ENCODE peak calls at places on chromosomes 11 and 22, in seven cellular contexts. N is AG10803; P is hepatocyte; U is fibroblast of the aortic adventitia; K is OCI-LY7; H is fibroblast of mammary gland; S is CD4-positive, alpha-beta T cell. A is an unnamed sample.

GRCh38 chr11:57402188-57403066 is 12.0 kb upstream of the PRG2 start:
- DNase-seq in S (no peak), H (no peak), K (no peak), U (peak), P (peak), N (no peak), A (no peak)

GRCh38 chr11:119092880-119093665 is 8.4 kb downstream of the HMBS start:
- DNase-seq in H (peak), N (peak), P (no peak), S (no peak), K (no peak), U (peak), A (no peak)

GRCh38 chr11:62789576-62789975 is 2.2 kb downstream of the TMEM223 start:
- DNase-seq in N (no peak), P (no peak), S (no peak), H (no peak), K (no peak), U (no peak), A (no peak)

GRCh38 chr11:35173011-35173511 is 34.1 kb downstream of the CD44 start:
- DNase-seq in K (peak), H (peak), S (no peak), U (peak), P (peak), N (no peak), A (no peak)

GRCh38 chr11:117385471-117385870 is 57.8 kb downstream of the CEP164 start:
- DNase-seq in U (no peak), P (no peak), H (no peak), K (no peak), N (no peak), S (no peak), A (no peak)

GRCh38 chr11:28615542-28615941 is 507.4 kb downstream of the METTL15 start:
- DNase-seq in P (no peak), H (no peak), N (no peak), S (no peak), K (no peak), U (peak), A (no peak)

GRCh38 chr11:121575250-121575962 is 122.6 kb upstream of the SORL1-AS1 start:
- DNase-seq in K (no peak), N (no peak), S (no peak), U (no peak), P (no peak), H (peak), A (no peak)

GRCh38 chr22:37686002-37686982 is at the start of gene NOL12:
- DNase-seq in H (peak), U (peak), S (peak), P (peak), K (peak), N (peak), A (no peak)

GRCh38 chr11:86743223-86744118 is 56.9 kb upstream of the PRSS23 start:
- DNase-seq in H (peak), U (peak), N (peak), K (no peak), P (peak), S (no peak), A (no peak)

GRCh38 chr22:30223303-30223702 is 23.3 kb downstream of the LIF start:
- DNase-seq in U (no peak), S (no peak), P (no peak), N (no peak), H (no peak), K (no peak), A (no peak)

DNA sequence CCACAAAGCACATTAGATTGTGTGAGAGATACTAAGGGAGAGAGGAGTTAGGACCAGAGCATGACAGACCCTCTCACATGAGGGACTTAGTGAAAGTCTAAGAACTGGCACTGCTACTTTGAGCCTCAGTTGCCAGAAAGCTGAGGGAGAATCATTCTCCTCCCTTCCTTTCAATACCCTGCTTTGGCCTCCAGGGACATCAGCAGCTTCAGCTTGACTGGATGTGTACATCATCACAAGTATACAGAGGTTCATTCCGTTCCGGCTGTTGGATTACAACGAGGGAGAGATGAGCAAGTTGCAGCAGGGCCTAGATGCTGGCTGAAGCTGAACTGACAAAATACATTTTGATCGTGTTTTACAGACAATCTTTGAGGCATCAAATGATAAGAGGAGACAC is 15.7 kb upstream of the ANO5 start:
- DNase-seq in S (no peak), P (no peak), N (no peak), K (no peak), H (no peak), U (no peak), A (no peak)
- TF ChIP-seq CTCF in S (no peak), P (no peak), N (no peak), K (no peak), H (no peak), U (no peak), A (no peak)

GRCh38 chr11:44632466-44633123 is 67.1 kb downstream of the CD82 start:
- DNase-seq in P (peak), S (no peak), K (peak), H (peak), U (no peak), N (no peak), A (peak)
- TF ChIP-seq CTCF in P (peak), S (peak), K (peak), H (peak), U (peak), N (peak), A (peak)

GRCh38 chr11:116334596-116334995 is 438.2 kb downstream of the BUD13 start:
- DNase-seq in N (no peak), K (no peak), S (no peak), H (no peak), U (no peak), P (no peak), A (no peak)

GRCh38 chr11:116336540-116336939 is 436.2 kb downstream of the BUD13 start:
- DNase-seq in K (no peak), P (no peak), H (no peak), N (no peak), U (no peak), S (no peak), A (no peak)

GRCh38 chr11:116335891-116336290 is 436.9 kb downstream of the BUD13 start:
- DNase-seq in P (no peak), U (no peak), H (no peak), N (no peak), S (no peak), K (no peak), A (no peak)

GRCh38 chr11:116333193-116333592 is 439.6 kb downstream of the BUD13 start:
- DNase-seq in U (no peak), P (no peak), H (no peak), K (no peak), N (no peak), S (no peak), A (no peak)

DNA sequence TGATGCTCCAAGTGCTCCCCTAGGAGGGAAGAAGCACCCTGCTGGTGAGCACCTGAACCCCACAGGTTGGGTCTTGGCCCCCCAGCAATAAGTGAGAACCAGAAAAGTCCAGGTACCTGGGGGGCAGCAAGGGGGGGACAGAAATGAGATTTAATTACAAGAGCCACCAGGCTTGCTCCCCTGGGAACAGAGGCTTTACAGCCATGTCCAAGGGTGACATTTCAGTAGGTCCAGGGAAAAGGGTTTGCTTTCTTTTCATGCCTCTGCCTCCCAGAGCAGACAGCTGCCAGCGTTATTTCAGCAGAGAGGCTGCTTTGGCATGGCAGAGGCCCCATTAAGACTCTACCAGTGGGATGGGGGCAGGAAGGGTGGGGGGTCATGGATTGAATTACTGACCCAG is 437.7 kb downstream of the BUD13 start:
- DNase-seq in K (no peak), P (no peak), H (no peak), S (no peak), U (no peak), N (no peak), A (no peak)
- TF ChIP-seq CTCF in K (no peak), P (no peak), H (no peak), S (no peak), U (no peak), N (no peak), A (no peak)

GRCh38 chr22:47157093-47157420 is 394.6 kb downstream of the TBC1D22A start:
- DNase-seq in H (no peak), P (no peak), U (no peak), K (no peak), N (no peak), S (no peak), A (no peak)

GRCh38 chr22:47158457-47158856 is 396.0 kb downstream of the TBC1D22A start:
- DNase-seq in U (no peak), P (no peak), H (no peak), K (no peak), N (no peak), S (no peak), A (peak)

GRCh38 chr22:47155912-47156311 is 393.5 kb downstream of the TBC1D22A start:
- DNase-seq in N (no peak), P (no peak), U (no peak), S (no peak), H (no peak), K (no peak), A (no peak)

GRCh38 chr22:47156352-47157092 is 394.1 kb downstream of the TBC1D22A start:
- DNase-seq in U (no peak), H (no peak), K (no peak), N (no peak), P (no peak), S (no peak), A (no peak)

DNA sequence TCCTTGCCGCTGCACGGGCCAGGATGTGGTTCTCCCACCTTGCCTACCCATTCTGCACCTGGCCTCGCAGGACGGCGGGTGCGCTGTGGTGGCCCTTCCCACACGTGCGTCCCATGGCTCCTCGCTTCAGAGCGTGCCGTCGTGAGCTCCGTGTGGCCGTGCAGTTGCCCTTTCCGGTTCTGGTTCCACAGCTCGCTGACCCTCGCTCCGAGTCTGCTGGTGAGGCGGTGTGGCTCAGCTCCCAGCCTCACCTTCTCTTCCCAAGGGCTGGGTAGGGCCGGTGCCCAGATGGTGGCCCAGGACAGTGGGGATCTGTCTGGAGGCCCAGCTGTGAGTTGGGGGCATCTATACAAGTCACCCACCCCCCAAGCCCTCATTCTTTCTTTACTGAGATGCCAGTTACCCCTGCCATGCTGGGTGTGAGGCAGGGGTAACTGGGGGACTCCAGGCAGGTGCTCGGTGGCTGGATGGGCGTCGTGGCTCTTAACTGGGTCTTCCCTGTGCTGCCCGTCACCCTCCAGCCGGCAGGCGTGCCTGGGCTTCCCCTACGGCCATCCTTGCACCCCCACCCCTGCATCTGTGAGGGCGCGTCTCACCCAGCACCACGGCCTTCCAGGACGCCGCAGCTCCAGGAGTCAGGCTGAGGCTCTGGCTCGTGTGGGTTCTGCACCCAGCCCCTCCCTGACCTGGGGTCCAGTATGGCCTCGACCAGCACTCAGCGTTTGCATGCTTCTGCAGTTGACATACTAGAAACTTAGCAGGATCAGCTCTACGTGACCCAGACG is 395.2 kb downstream of the TBC1D22A start:
- DNase-seq in H (no peak), N (no peak), P (no peak), K (no peak), U (no peak), S (no peak), A (no peak)
- TF ChIP-seq CTCF in H (no peak), N (no peak), P (no peak), K (no peak), U (no peak), S (no peak), A (no peak)

GRCh38 chr11:65499713-65500261 is 942 bp downstream of the MALAT1 start:
- DNase-seq in K (no peak), P (no peak), N (no peak), S (no peak), U (no peak), H (peak), A (no peak)
- TF ChIP-seq CTCF in K (no peak), P (no peak), N (no peak), S (no peak), U (no peak), H (no peak), A (no peak)

GRCh38 chr11:46315033-46315738 is 32.1 kb upstream of the DGKZ start:
- DNase-seq in P (peak), S (peak), U (peak), H (peak), N (peak), K (peak), A (no peak)
- TF ChIP-seq CTCF in P (peak), S (peak), U (peak), H (peak), N (peak), K (peak), A (peak)

GRCh38 chr22:49703990-49704344 is 123.7 kb downstream of the BRD1 start:
- DNase-seq in U (no peak), N (no peak), P (no peak), H (no peak), K (no peak), S (no peak), A (no peak)

GRCh38 chr22:49699928-49700498 is 127.7 kb downstream of the BRD1 start:
- DNase-seq in N (no peak), S (no peak), U (no peak), P (no peak), K (no peak), H (no peak), A (no peak)

GRCh38 chr22:49701380-49702067 is 126.1 kb downstream of the BRD1 start:
- DNase-seq in U (no peak), K (peak), S (no peak), P (no peak), N (no peak), H (no peak), A (no peak)

GRCh38 chr22:49703391-49703926 is 124.2 kb downstream of the BRD1 start:
- DNase-seq in N (no peak), K (no peak), S (no peak), H (no peak), P (no peak), U (no peak), A (no peak)

GRCh38 chr22:49702068-49702397 is 125.6 kb downstream of the BRD1 start:
- DNase-seq in N (no peak), S (no peak), U (no peak), P (no peak), K (no peak), H (no peak), A (no peak)
- TF ChIP-seq CTCF in N (no peak), S (no peak), U (no peak), P (no peak), K (peak), H (no peak), A (peak)

DNA sequence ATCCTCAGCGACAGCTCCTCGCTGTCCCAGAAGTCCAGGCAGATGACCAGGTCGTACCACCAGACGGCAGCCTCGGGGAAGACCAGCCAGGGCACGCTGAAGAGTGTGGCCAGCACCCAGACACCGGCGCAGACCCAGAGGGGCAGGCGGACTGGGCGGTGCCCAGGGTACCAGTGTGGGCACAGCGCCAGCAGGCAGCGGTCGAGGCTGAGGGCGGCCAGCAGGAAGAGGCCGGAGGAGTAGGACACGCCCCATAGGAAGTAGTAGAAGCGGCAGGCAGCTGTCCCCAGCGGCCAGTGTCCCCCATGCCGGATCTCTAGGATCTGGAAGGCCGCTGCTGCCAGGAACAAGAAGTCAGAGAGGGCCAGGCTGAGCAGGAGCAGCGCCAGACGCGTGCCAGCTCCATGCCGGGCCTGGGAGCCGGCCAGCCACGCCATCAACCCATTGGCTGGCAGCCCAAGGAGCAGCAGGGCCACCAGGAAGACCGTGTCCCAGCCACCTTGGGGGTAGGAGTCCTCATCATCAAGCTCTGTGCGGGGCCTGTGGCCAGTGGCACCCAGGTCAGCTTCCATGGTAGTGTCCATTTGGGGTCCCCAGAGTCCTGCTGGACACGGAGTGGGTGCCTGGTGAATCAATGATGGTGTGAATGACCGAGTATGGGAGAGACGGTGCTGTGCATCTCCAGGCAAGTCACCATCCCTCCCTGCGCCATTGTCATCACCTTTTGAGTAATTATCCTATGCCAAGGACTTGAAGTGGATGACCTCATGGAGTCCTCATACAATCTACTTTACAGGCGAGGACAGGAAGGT is at the start of gene GPR152:
- DNase-seq in H (no peak), S (no peak), U (no peak), K (no peak), P (no peak), N (no peak), A (peak)
- TF ChIP-seq CTCF in H (no peak), S (no peak), U (no peak), K (no peak), P (no peak), N (no peak), A (no peak)

A was measured in chondrocyte.